ENCODE peak calls at places on chromosomes 6 and 20, in nine cellular contexts. P is neural crest cell, M is left lung, T is tibial artery, H is stomach, A is body of pancreas, Z is BE2C, U is cardiac fibroblast, G is GM23338. J is an unnamed sample.

GRCh38 chr6:3913077-3913957 is 64.1 kb downstream of the FAM50B start:
- DNase-seq in P (no peak), M (no peak), T (peak), H (peak), A (peak), Z (no peak), U (peak), G (no peak), J (peak)

GRCh38 chr20:13865825-13866351 is 81.1 kb downstream of the NDUFAF5 start:
- DNase-seq in P (no peak), M (no peak), T (no peak), H (no peak), A (no peak), Z (no peak), U (no peak), G (no peak), J (no peak)

GRCh38 chr6:11494786-11495564 is 42.6 kb upstream of the TMEM170B start:
- DNase-seq in P (no peak), M (no peak), T (no peak), H (no peak), A (no peak), Z (no peak), U (peak), G (no peak), J (no peak)

GRCh38 chr6:112571486-112571885 is 224.4 kb downstream of the RFPL4B start:
- DNase-seq in P (no peak), M (peak), T (peak), H (peak), A (no peak), Z (no peak), U (peak), G (no peak), J (peak)

GRCh38 chr6:105099371-105099770 is 80.4 kb downstream of the POPDC3 start:
- DNase-seq in P (no peak), M (no peak), T (no peak), H (no peak), A (no peak), Z (no peak), U (no peak), G (no peak), J (no peak)

GRCh38 chr20:4830696-4831095 is 109.0 kb downstream of the PRND start:
- DNase-seq in P (no peak), M (no peak), T (no peak), H (no peak), A (no peak), Z (no peak), U (no peak), G (no peak), J (no peak)

GRCh38 chr6:48893048-48893447 is 570.0 kb downstream of the MMUT start:
- DNase-seq in P (no peak), M (no peak), T (no peak), H (no peak), A (no peak), Z (no peak), U (no peak), G (no peak), J (peak)

GRCh38 chr6:78948785-78949184 is 81.4 kb downstream of the IRAK1BP1 start:
- DNase-seq in P (no peak), M (no peak), T (no peak), H (no peak), A (no peak), Z (no peak), U (no peak), G (no peak), J (no peak)

GRCh38 chr6:56329296-56330050 is 82.1 kb upstream of the COL21A1 start:
- DNase-seq in P (no peak), M (no peak), T (no peak), H (no peak), A (no peak), Z (no peak), U (peak), G (no peak), J (no peak)

GRCh38 chr6:148528292-148528691 is 185.7 kb downstream of the SASH1 start:
- DNase-seq in P (no peak), M (no peak), T (no peak), H (no peak), A (no peak), Z (no peak), U (peak), G (peak), J (no peak)

GRCh38 chr20:43740642-43741041 is 13.8 kb upstream of the GTSF1L start:
- DNase-seq in P (no peak), M (no peak), T (no peak), H (no peak), A (no peak), Z (no peak), U (no peak), G (no peak), J (no peak)

GRCh38 chr20:10812738-10813327 is 139.0 kb upstream of the JAG1 start:
- DNase-seq in P (no peak), M (no peak), T (no peak), H (no peak), A (no peak), Z (no peak), U (no peak), G (no peak), J (no peak)

GRCh38 chr6:121393711-121394110 is 41.7 kb upstream of the GJA1 start:
- DNase-seq in P (no peak), M (no peak), T (no peak), H (no peak), A (no peak), Z (no peak), U (no peak), G (no peak), J (no peak)

GRCh38 chr20:37886851-37887297 is 16.1 kb upstream of the VSTM2L start:
- DNase-seq in P (no peak), M (peak), T (no peak), H (peak), A (no peak), Z (peak), U (peak), G (no peak), J (no peak)

GRCh38 chr20:31569163-31570020 is 35.7 kb upstream of the ID1 start:
- DNase-seq in P (peak), M (no peak), T (peak), H (peak), A (peak), Z (peak), U (peak), G (peak), J (no peak)

GRCh38 chr20:44851545-44851944 is 34.0 kb upstream of the YWHAB start:
- DNase-seq in P (no peak), M (no peak), T (no peak), H (no peak), A (no peak), Z (no peak), U (no peak), G (no peak), J (peak)

GRCh38 chr6:159973951-159974350 is 5.1 kb downstream of the IGF2R start:
- DNase-seq in P (no peak), M (no peak), T (no peak), H (no peak), A (no peak), Z (no peak), U (peak), G (no peak), J (no peak)

GRCh38 chr20:19785173-19785799 is 27.2 kb downstream of the RIN2 start:
- DNase-seq in P (no peak), M (no peak), T (no peak), H (no peak), A (no peak), Z (no peak), U (peak), G (no peak), J (no peak)

GRCh38 chr6:63351995-63352586 is 32.3 kb upstream of the LGSN start:
- DNase-seq in P (no peak), M (no peak), T (no peak), H (no peak), A (no peak), Z (no peak), U (peak), G (peak), J (peak)

GRCh38 chr6:150741633-150742200 is 123.8 kb upstream of the MTHFD1L start:
- DNase-seq in P (no peak), M (no peak), T (no peak), H (no peak), A (no peak), Z (no peak), U (peak), G (peak), J (no peak)

GRCh38 chr6:3646616-3647362 is 104.7 kb downstream of the PXDC1 start:
- DNase-seq in P (no peak), M (no peak), T (no peak), H (no peak), A (no peak), Z (no peak), U (no peak), G (no peak), J (no peak)

GRCh38 chr20:16548073-16548672 is 25.1 kb downstream of the KIF16B start:
- DNase-seq in P (no peak), M (no peak), T (no peak), H (no peak), A (no peak), Z (no peak), U (no peak), G (no peak), J (no peak)

GRCh38 chr6:119541132-119541905 is 191.8 kb upstream of the MAN1A1 start:
- DNase-seq in P (no peak), M (no peak), T (no peak), H (no peak), A (no peak), Z (no peak), U (peak), G (no peak), J (no peak)

GRCh38 chr20:2142649-2143048 is 41.0 kb downstream of the STK35 start:
- DNase-seq in P (no peak), M (no peak), T (no peak), H (no peak), A (no peak), Z (no peak), U (no peak), G (no peak), J (no peak)

GRCh38 chr20:2143594-2143993 is 42.0 kb downstream of the STK35 start:
- DNase-seq in P (no peak), M (no peak), T (no peak), H (no peak), A (no peak), Z (no peak), U (no peak), G (no peak), J (no peak)

GRCh38 chr20:2145376-2145775 is 43.7 kb downstream of the STK35 start:
- DNase-seq in P (no peak), M (no peak), T (no peak), H (no peak), A (no peak), Z (no peak), U (no peak), G (no peak), J (no peak)

GRCh38 chr20:2146080-2146867 is 44.6 kb downstream of the STK35 start:
- DNase-seq in P (no peak), M (no peak), T (no peak), H (no peak), A (no peak), Z (no peak), U (no peak), G (no peak), J (no peak)

DNA sequence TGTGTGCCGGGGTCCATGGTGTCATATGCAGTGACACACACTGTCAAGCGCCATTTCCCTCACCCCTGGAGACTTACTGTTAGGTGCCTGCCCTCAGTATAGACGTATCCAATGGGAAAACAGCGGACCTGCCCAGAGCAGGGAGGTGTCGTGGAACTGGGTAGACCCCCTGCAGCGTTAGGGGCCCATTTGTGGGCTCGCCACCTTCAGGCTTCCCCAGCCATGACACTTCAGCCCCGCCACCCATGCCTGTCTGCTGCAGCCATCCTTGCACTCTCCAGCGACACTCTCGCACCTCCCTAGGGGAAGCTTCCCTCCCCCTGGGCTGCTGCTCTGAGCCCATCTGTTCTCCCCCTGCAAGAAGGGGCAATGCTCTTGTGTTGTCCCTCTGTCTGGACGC is 43.2 kb downstream of the STK35 start:
- DNase-seq in P (no peak), M (no peak), T (no peak), H (no peak), A (no peak), Z (no peak), U (no peak), G (peak), J (no peak)
- TF ChIP-seq CTCF in P (no peak), M (no peak), T (no peak), H (no peak), A (no peak), Z (no peak), U (no peak), G (no peak), J (no peak)

DNA sequence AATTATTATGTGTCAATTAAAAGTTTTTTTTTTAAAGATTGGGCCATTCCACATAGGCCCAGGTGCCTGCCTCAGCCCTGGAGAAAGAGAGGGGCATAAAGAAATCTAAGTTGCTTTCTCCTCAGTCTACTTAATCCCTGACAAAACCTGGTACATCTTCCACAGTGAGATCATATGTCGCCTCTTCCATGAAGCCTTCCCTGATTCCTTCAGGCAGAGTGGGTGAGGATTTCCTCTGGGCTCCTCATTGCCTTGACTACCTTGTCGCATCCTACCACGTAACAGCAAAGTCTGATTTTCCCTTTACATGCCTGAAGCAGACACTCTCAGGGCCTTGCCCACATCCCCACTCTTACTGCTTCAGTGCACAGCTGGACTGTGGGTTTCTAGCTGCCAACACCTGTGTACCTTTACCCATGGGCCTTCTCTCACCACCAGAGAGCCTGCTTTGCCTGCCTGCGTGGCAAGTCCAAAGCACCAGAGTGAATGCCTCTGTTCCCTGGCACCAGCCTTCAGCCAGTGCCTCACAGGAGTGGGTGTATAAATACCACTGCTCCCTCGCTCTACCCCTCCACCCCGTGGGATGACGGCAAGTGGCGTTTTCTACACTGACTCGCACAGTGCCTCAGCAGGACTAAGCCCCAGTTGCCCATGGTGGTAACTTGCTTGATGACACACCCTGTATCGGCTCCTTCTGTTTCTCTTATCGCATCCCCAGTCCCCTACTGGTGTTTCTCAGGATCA is 68.0 kb downstream of the EYA2 start:
- DNase-seq in P (no peak), M (no peak), T (no peak), H (no peak), A (no peak), Z (no peak), U (no peak), G (no peak), J (no peak)
- TF ChIP-seq CTCF in P (no peak), M (no peak), T (no peak), H (no peak), A (no peak), Z (no peak), U (no peak), G (no peak), J (no peak)

GRCh38 chr20:41833739-41834138 is 215.6 kb upstream of the CHD6 start:
- DNase-seq in P (no peak), M (no peak), T (no peak), H (no peak), A (no peak), Z (no peak), U (no peak), G (no peak), J (no peak)

GRCh38 chr20:41837669-41838224 is 219.6 kb upstream of the CHD6 start:
- DNase-seq in P (no peak), M (no peak), T (no peak), H (no peak), A (no peak), Z (no peak), U (no peak), G (no peak), J (no peak)
- TF ChIP-seq CTCF in P (no peak), M (no peak), T (no peak), H (no peak), A (no peak), Z (no peak), U (no peak), G (no peak), J (no peak)

DNA sequence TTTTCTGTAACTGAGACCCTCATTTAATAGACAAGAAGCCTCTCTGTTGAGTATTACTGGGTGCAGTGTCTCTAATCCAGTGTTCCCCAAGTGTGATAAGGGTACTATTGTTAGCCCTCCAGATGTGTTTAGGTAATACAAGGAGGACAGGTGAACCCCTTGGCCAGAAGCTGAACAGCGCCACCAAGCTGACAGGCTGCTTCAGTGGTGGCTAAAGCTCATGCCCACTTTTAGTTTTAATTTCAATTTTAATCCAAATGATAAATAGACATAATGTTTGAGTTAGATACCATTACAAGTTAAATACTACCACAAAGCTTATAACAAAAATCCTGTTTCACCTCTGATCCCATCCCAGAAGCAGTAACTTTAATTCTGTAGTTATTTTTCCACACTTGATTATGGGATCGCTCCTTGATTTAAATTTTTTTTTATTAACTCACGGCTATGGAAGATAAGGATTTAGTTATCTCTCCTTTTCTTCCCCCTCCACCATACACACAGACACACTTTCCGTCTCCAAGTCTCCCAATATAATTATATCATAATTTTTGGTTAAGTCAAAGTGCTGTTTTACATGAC is 8.3 kb upstream of the STK35 start:
- DNase-seq in P (no peak), M (no peak), T (no peak), H (peak), A (no peak), Z (peak), U (no peak), G (peak), J (no peak)
- TF ChIP-seq CTCF in P (peak), M (peak), T (peak), H (peak), A (no peak), Z (peak), U (peak), G (peak), J (peak)

GRCh38 chr6:157811476-157812173 is 11.4 kb upstream of the SNX9 start:
- DNase-seq in P (no peak), M (no peak), T (no peak), H (no peak), A (no peak), Z (no peak), U (peak), G (no peak), J (no peak)

GRCh38 chr6:157813191-157813590 is 9.9 kb upstream of the SNX9 start:
- DNase-seq in P (no peak), M (peak), T (peak), H (no peak), A (no peak), Z (no peak), U (no peak), G (no peak), J (no peak)

GRCh38 chr6:157809613-157810012 is 13.4 kb upstream of the SNX9 start:
- DNase-seq in P (no peak), M (no peak), T (no peak), H (no peak), A (no peak), Z (no peak), U (no peak), G (no peak), J (no peak)

GRCh38 chr6:157812425-157813171 is 10.4 kb upstream of the SNX9 start:
- DNase-seq in P (no peak), M (no peak), T (no peak), H (no peak), A (no peak), Z (no peak), U (no peak), G (no peak), J (no peak)

DNA sequence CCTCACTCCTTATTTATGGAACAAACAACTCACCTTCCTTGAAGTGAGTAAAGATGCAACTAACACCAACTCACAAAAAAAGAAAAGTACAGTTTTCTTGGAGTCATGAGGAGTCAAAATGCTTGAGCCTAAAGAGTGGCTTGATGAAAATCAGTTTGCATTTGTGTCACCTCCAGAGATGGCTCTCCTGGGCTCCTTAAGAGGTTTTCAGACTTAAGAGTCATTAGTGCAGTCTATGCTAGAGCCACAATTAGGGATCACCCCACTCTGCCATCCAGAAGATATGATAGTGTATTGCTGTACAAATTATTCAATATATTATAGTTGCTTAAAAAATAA is 11.9 kb upstream of the SNX9 start:
- DNase-seq in P (no peak), M (no peak), T (no peak), H (no peak), A (no peak), Z (no peak), U (no peak), G (no peak), J (no peak)
- TF ChIP-seq CTCF in P (no peak), M (no peak), T (no peak), H (no peak), A (no peak), Z (no peak), U (no peak), G (no peak), J (no peak)

J was measured in LNCaP clone FGC.